ENCODE peak calls at places on chromosomes 1 and 21, in ten cellular contexts. V, C, W, S, F, K, P, G, Y and Z are unnamed samples.

GRCh38 chr1:8247821-8248436 is 70.0 kb upstream of the SLC45A1 start:
- DNase-seq in W (no peak), F (no peak), C (no peak), G (no peak), P (no peak), K (no peak), S (no peak), V (no peak), Y (no peak), Z (no peak)

GRCh38 chr1:117061986-117062415 is 1.9 kb downstream of the TTF2 start:
- DNase-seq in W (no peak), K (peak), P (no peak), C (no peak), V (peak), S (no peak), F (peak), Y (peak), G (peak), Z (no peak)

GRCh38 chr1:65001238-65001792 is 35.0 kb upstream of the JAK1 start:
- DNase-seq in W (peak), K (no peak), S (no peak), G (peak), V (peak), F (peak), P (peak), C (peak), Y (peak), Z (peak)

GRCh38 chr1:174398246-174398645 is 49.5 kb upstream of the GPR52 start:
- DNase-seq in P (no peak), F (peak), K (no peak), S (no peak), C (no peak), W (no peak), Y (peak), G (peak), V (no peak), Z (no peak)

GRCh38 chr1:246404078-246404477 is 103.0 kb downstream of the SMYD3 start:
- DNase-seq in K (no peak), F (no peak), Y (no peak), G (no peak), W (no peak), C (no peak), P (no peak), V (no peak), S (no peak), Z (no peak)

GRCh38 chr1:160834945-160835565 is 27.6 kb downstream of the CD244 start:
- DNase-seq in Y (peak), K (peak), S (peak), P (no peak), V (peak), F (peak), G (peak), C (peak), W (no peak), Z (no peak)

GRCh38 chr1:152348447-152348846 is 11.4 kb downstream of the FLG2 start:
- DNase-seq in K (peak), F (no peak), W (no peak), C (no peak), P (no peak), G (no peak), S (no peak), Y (no peak), V (no peak), Z (no peak)

GRCh38 chr1:21539933-21540332 is 30.7 kb downstream of the ALPL start:
- DNase-seq in K (no peak), Y (no peak), G (no peak), F (no peak), C (no peak), P (peak), V (no peak), W (no peak), S (no peak), Z (peak)

GRCh38 chr1:233614173-233614742 is 352 bp downstream of the KCNK1 start:
- DNase-seq in V (peak), K (peak), G (peak), W (no peak), Y (peak), P (peak), S (peak), C (peak), F (peak), Z (peak)

GRCh38 chr1:233627823-233628222 is 13.9 kb downstream of the KCNK1 start:
- DNase-seq in C (no peak), S (peak), G (no peak), P (no peak), F (no peak), K (peak), V (no peak), Y (no peak), W (no peak), Z (no peak)

GRCh38 chr1:157193219-157193618 is 55.0 kb upstream of the ETV3 start:
- DNase-seq in K (no peak), W (no peak), S (no peak), Y (no peak), G (no peak), C (no peak), V (no peak), F (no peak), P (no peak), Z (no peak)

GRCh38 chr1:109137959-109138757 is 24.2 kb downstream of the ELAPOR1 start:
- DNase-seq in P (no peak), K (no peak), Y (no peak), V (no peak), G (no peak), C (no peak), S (peak), F (no peak), W (no peak), Z (no peak)

GRCh38 chr1:212982430-212983152 is 32.2 kb downstream of the VASH2 start:
- DNase-seq in G (no peak), V (peak), K (no peak), S (no peak), P (no peak), Y (no peak), F (peak), W (no peak), C (no peak), Z (no peak)

GRCh38 chr21:36994501-36995189 is 11.9 kb upstream of the RIPPLY3 start:
- DNase-seq in Y (no peak), P (no peak), W (no peak), S (no peak), G (peak), K (peak), C (no peak), V (no peak), F (no peak), Z (no peak)

GRCh38 chr1:167150434-167150833 is 56.6 kb downstream of the STYXL2 start:
- DNase-seq in P (no peak), W (no peak), F (no peak), Y (no peak), V (no peak), C (no peak), S (no peak), K (no peak), G (no peak), Z (no peak)

GRCh38 chr1:44089371-44090070 is 29.1 kb upstream of the KLF17 start:
- DNase-seq in Y (no peak), G (no peak), V (no peak), P (no peak), C (no peak), F (no peak), S (no peak), K (peak), W (no peak), Z (no peak)

GRCh38 chr1:11176081-11176706 is 13.0 kb upstream of the ANGPTL7 start:
- DNase-seq in F (peak), G (no peak), V (no peak), Y (peak), P (no peak), C (no peak), S (no peak), W (no peak), K (no peak), Z (peak)

GRCh38 chr1:54356680-54357147 is 49.5 kb downstream of the SSBP3 start:
- DNase-seq in W (peak), F (no peak), P (no peak), G (no peak), V (no peak), K (no peak), Y (no peak), C (no peak), S (no peak), Z (no peak)

GRCh38 chr1:172941945-172942344 is 108.8 kb downstream of the TNFSF18 start:
- DNase-seq in C (no peak), F (peak), S (no peak), V (no peak), Y (no peak), W (no peak), P (no peak), K (no peak), G (no peak), Z (no peak)

GRCh38 chr1:68916227-68916853 is 419.5 kb upstream of the DEPDC1 start:
- DNase-seq in W (no peak), F (peak), K (peak), G (peak), V (peak), S (peak), P (peak), C (peak), Y (peak), Z (peak)

GRCh38 chr1:37919277-37919676 is 27.6 kb downstream of the INPP5B start:
- DNase-seq in G (peak), C (no peak), W (no peak), P (no peak), K (peak), V (peak), S (no peak), Y (peak), F (peak), Z (no peak)

GRCh38 chr1:188433428-188433827 is 1604.7 kb downstream of the PLA2G4A start:
- DNase-seq in S (no peak), P (no peak), C (no peak), Y (no peak), G (peak), K (peak), W (no peak), V (no peak), F (peak), Z (no peak)

GRCh38 chr1:215475719-215476525 is 91.2 kb upstream of the KCTD3 start:
- DNase-seq in K (peak), W (no peak), F (peak), C (no peak), V (peak), S (peak), G (peak), P (no peak), Y (peak), Z (no peak)

GRCh38 chr1:3879099-3879498 is 21.0 kb downstream of the C1orf174 start:
- DNase-seq in W (no peak), Y (no peak), F (no peak), K (no peak), V (no peak), P (no peak), G (no peak), C (no peak), S (no peak), Z (no peak)

GRCh38 chr1:161215079-161215478 is at the start of gene FCER1G:
- DNase-seq in P (peak), Y (no peak), C (no peak), S (no peak), F (no peak), G (no peak), W (no peak), K (no peak), V (no peak), Z (peak)

GRCh38 chr1:171418546-171418945 is 66.8 kb upstream of the PRRC2C start:
- DNase-seq in P (no peak), K (no peak), W (no peak), C (no peak), V (no peak), F (no peak), S (no peak), G (no peak), Y (no peak), Z (no peak)

GRCh38 chr1:115838805-115839705 is 1.9 kb downstream of the NHLH2 start:
- DNase-seq in P (no peak), S (no peak), G (no peak), C (no peak), K (peak), V (no peak), W (no peak), Y (peak), F (no peak), Z (peak)

GRCh38 chr21:34204481-34205439 is 131.4 kb downstream of the MRPS6 start:
- DNase-seq in G (no peak), C (no peak), W (no peak), F (no peak), P (no peak), V (no peak), K (peak), Y (no peak), S (no peak), Z (no peak)

GRCh38 chr1:118143828-118144227 is 41.2 kb downstream of the SPAG17 start:
- DNase-seq in F (no peak), Y (no peak), G (no peak), K (no peak), S (no peak), W (no peak), V (no peak), P (no peak), C (no peak), Z (no peak)

GRCh38 chr1:83735525-83735924 is 263.4 kb downstream of the TTLL7 start:
- DNase-seq in G (no peak), V (no peak), Y (no peak), P (peak), S (no peak), F (no peak), W (no peak), C (no peak), K (no peak), Z (no peak)

GRCh38 chr21:35222541-35222941 is 173.4 kb upstream of the RUNX1 start:
- DNase-seq in P (no peak), F (no peak), V (no peak), W (no peak), G (no peak), Y (peak), S (peak), C (no peak), K (no peak), Z (no peak)

GRCh38 chr1:201074018-201074417 is 38.2 kb downstream of the CACNA1S start:
- DNase-seq in C (no peak), W (no peak), S (no peak), K (no peak), P (no peak), Y (no peak), V (no peak), F (no peak), G (no peak), Z (no peak)

GRCh38 chr1:204660509-204660908 is 25.0 kb downstream of the LRRN2 start:
- DNase-seq in Y (peak), C (peak), P (no peak), F (no peak), K (no peak), V (peak), G (no peak), S (no peak), W (no peak), Z (no peak)

GRCh38 chr1:204664251-204664650 is 21.3 kb downstream of the LRRN2 start:
- DNase-seq in C (no peak), S (no peak), F (no peak), G (no peak), Y (no peak), K (no peak), W (no peak), V (no peak), P (no peak), Z (no peak)

GRCh38 chr1:204658295-204658694 is 27.2 kb downstream of the LRRN2 start:
- DNase-seq in V (no peak), W (no peak), K (no peak), F (no peak), S (no peak), G (no peak), P (no peak), C (no peak), Y (no peak), Z (no peak)

GRCh38 chr1:204659061-204659460 is 26.5 kb downstream of the LRRN2 start:
- DNase-seq in P (no peak), C (no peak), S (no peak), W (no peak), G (no peak), V (no peak), Y (no peak), K (no peak), F (no peak), Z (no peak)

DNA sequence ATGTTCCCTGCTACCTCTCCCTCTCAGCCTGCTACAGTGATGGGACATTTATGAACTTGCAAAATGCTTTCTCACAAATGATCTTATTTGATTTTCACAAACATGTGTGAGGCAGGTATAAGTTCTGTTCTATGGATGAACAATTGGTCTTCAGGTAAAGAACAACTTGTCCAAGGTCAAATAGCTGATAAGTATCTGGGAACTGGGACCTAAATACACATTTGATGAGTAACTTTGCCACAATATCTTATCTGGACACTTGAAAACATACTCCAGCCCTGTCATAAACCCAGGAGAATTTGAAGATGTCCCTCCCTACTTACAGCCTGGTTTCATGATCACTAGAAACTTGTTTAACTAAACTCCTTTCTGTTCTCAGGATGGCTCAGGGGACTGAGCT is 23.0 kb downstream of the LRRN2 start:
- DNase-seq in S (no peak), C (no peak), G (no peak), K (no peak), W (no peak), F (no peak), P (no peak), V (no peak), Y (no peak), Z (no peak)
- H3K4me3 ChIP-seq in S (no peak), C (no peak), G (no peak), K (no peak), W (no peak), F (no peak), P (no peak), V (no peak), Y (no peak), Z (no peak)

DNA sequence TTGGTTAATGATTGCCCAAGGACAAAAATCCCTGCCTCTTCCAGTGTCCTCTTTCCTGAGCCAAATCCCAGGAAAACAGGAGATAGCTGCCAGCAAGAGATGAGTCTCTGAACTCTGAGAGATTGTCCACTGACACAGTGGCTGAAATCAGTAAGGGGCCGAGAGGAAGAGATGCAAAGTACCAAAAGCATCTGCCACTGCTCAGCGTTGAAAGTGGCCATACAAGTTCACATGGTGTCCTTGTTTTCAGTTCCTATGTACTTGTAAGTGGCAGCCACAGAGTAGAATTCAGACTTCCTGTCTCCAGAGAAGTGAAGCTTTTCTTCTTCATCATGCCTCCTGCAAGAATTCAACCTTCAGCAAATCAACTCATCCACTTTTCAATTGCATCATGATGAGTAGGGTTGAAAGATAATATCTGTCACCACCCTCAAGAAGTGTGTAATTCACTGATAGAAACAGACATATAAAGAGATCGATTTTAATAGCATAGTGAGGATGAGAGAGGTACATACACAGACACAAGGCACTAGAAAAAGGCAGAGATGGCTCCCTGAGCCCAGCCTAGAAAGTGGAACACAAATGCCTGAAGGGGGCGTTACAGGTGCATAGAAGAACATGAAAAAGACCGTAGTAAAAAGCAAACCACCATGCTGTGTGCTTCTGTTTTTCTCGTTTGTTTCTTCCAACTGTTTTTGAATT is 185.8 kb downstream of the MRPL39 start:
- DNase-seq in F (peak), G (peak), V (peak), C (no peak), S (no peak), Y (peak), W (no peak), P (no peak), K (peak), Z (no peak)
- H3K4me3 ChIP-seq in F (no peak), G (no peak), V (no peak), C (no peak), S (no peak), Y (no peak), W (no peak), P (no peak), K (no peak), Z (no peak)

GRCh38 chr21:32492376-32492775 is 79.9 kb downstream of the EVA1C start:
- DNase-seq in C (no peak), P (no peak), K (no peak), S (no peak), G (no peak), F (no peak), Y (no peak), V (no peak), W (no peak), Z (no peak)

GRCh38 chr21:32499249-32500055 is 85.9 kb downstream of the TCP10L start:
- DNase-seq in P (no peak), S (no peak), C (no peak), K (no peak), Y (peak), F (peak), V (peak), G (peak), W (no peak), Z (peak)

GRCh38 chr21:32496536-32496935 is 84.0 kb downstream of the EVA1C start:
- DNase-seq in K (no peak), P (no peak), V (no peak), F (no peak), C (no peak), S (no peak), G (no peak), Y (no peak), W (no peak), Z (no peak)

DNA sequence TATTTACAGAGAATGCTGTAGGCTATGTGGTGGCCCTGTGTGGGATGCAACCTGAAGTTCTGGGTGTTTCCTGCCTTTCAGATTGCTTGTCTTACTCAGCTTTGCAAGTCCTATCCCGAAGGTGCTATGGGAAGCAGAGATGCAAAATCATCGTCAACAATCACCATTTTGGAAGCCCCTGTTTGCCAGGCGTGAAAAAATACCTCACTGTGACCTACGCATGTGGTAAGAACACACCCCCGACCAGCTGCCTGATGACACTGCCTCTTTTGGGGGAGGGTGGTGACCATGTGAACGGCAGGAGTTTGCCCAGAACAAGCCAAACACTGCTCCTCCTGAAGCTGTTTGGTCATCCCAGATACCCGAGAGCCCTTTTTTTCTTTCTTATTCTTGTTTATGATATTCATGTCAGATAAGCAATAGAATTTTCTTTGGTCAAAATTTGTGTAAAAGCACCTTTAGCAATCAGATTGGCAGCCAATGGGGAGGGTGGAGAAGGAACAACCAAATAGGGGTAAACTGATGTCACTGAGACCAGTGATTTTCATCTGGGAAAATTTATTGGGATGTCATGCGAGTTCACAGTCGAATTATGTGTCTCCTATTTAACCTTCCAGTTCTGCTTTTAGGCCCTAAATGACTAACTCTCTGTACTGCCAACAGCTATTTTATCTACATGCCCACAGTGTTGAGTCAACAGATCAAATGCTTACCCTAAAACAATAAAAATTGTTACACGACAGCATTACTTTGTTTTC is 82.6 kb downstream of the EVA1C start:
- DNase-seq in F (peak), Y (peak), S (peak), G (peak), C (no peak), V (peak), P (no peak), W (no peak), K (peak), Z (no peak)
- H3K4me3 ChIP-seq in F (no peak), Y (no peak), S (no peak), G (no peak), C (no peak), V (no peak), P (no peak), W (no peak), K (no peak), Z (no peak)

DNA sequence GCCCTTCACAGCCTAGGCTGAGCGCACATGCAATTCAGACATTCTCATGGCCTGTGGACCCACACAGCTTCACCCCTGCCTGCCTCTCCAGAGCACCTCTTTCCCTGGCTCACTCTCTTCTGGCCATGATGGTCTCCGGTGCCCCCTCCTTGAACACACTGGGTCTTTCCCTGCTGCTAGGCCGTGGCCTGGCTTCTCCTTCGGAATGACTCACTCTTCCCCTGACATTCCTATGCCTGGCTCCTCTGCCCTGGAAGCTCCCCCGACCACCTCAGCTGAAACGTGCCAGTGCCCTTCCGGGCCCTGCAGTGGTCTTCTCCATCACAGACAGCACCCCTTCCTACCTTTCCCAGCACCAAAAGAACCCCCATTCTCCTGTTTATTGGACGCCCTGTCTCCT is 28.3 kb downstream of the EPHA8 start:
- DNase-seq in F (no peak), W (no peak), K (no peak), S (no peak), G (no peak), Y (no peak), P (no peak), V (no peak), C (no peak), Z (no peak)
- H3K4me3 ChIP-seq in F (no peak), W (no peak), K (no peak), S (no peak), G (no peak), Y (no peak), P (no peak), V (no peak), C (no peak), Z (no peak)